ENCODE peak calls at places on chromosomes 3 and 15, in four cellular contexts. One of them, this sample, is unnamed.

GRCh38 chr3:141268281-141268680 is 36.7 kb downstream of the PXYLP1 start:
- DNase-seq in dorsolateral prefrontal cortex: no peak
- DNase-seq in brain microvascular endothelial cell: no peak
- DNase-seq in psoas muscle: no peak
- DNase-seq in this sample: peak

GRCh38 chr15:60570936-60571530 is 92.1 kb upstream of the ICE2 start:
- DNase-seq in dorsolateral prefrontal cortex: no peak
- DNase-seq in brain microvascular endothelial cell: no peak
- DNase-seq in psoas muscle: no peak
- DNase-seq in this sample: no peak

GRCh38 chr3:35857004-35857403 is 217.7 kb downstream of the ARPP21 start:
- DNase-seq in dorsolateral prefrontal cortex: no peak
- DNase-seq in brain microvascular endothelial cell: no peak
- DNase-seq in psoas muscle: no peak
- DNase-seq in this sample: no peak

GRCh38 chr3:170180107-170180951 is 1.2 kb downstream of the PHC3 start:
- DNase-seq in dorsolateral prefrontal cortex: no peak
- DNase-seq in brain microvascular endothelial cell: peak
- DNase-seq in psoas muscle: no peak
- DNase-seq in this sample: no peak

GRCh38 chr15:70323111-70323851 is 225.6 kb upstream of the TLE3 start:
- DNase-seq in dorsolateral prefrontal cortex: no peak
- DNase-seq in brain microvascular endothelial cell: peak
- DNase-seq in psoas muscle: peak
- DNase-seq in this sample: no peak

GRCh38 chr3:197216169-197216860 is 82.1 kb downstream of the DLG1 start:
- DNase-seq in dorsolateral prefrontal cortex: no peak
- DNase-seq in brain microvascular endothelial cell: peak
- DNase-seq in psoas muscle: no peak
- DNase-seq in this sample: no peak

GRCh38 chr15:79924379-79924778 is 27.6 kb upstream of the MTHFS start:
- DNase-seq in dorsolateral prefrontal cortex: no peak
- DNase-seq in brain microvascular endothelial cell: no peak
- DNase-seq in psoas muscle: no peak
- DNase-seq in this sample: peak

GRCh38 chr15:93072440-93073394 is 16.3 kb downstream of the RGMA start:
- DNase-seq in dorsolateral prefrontal cortex: peak
- DNase-seq in brain microvascular endothelial cell: peak
- DNase-seq in psoas muscle: peak
- DNase-seq in this sample: peak

GRCh38 chr3:10706156-10707088 is 109.6 kb upstream of the SLC6A11 start:
- DNase-seq in dorsolateral prefrontal cortex: no peak
- DNase-seq in brain microvascular endothelial cell: no peak
- DNase-seq in psoas muscle: no peak
- DNase-seq in this sample: no peak

GRCh38 chr3:183275418-183275817 is 22.4 kb downstream of the B3GNT5 start:
- DNase-seq in dorsolateral prefrontal cortex: no peak
- DNase-seq in brain microvascular endothelial cell: peak
- DNase-seq in psoas muscle: no peak
- DNase-seq in this sample: no peak

GRCh38 chr3:31193871-31194270 is 299.4 kb upstream of the GADL1 start:
- DNase-seq in dorsolateral prefrontal cortex: no peak
- DNase-seq in brain microvascular endothelial cell: no peak
- DNase-seq in psoas muscle: no peak
- DNase-seq in this sample: no peak

GRCh38 chr15:78709263-78709882 is 68.4 kb upstream of the CHRNB4 start:
- DNase-seq in dorsolateral prefrontal cortex: peak
- DNase-seq in brain microvascular endothelial cell: peak
- DNase-seq in psoas muscle: peak
- DNase-seq in this sample: peak

GRCh38 chr15:36363335-36363734 is 216.1 kb upstream of the CDIN1 start:
- DNase-seq in dorsolateral prefrontal cortex: no peak
- DNase-seq in brain microvascular endothelial cell: peak
- DNase-seq in psoas muscle: no peak
- DNase-seq in this sample: no peak

GRCh38 chr15:63856711-63857458 is 23.1 kb upstream of the HERC1 start:
- DNase-seq in dorsolateral prefrontal cortex: no peak
- DNase-seq in brain microvascular endothelial cell: peak
- DNase-seq in psoas muscle: no peak
- DNase-seq in this sample: no peak

GRCh38 chr15:44066211-44066827 is 128.8 kb downstream of the FRMD5 start:
- DNase-seq in dorsolateral prefrontal cortex: peak
- DNase-seq in brain microvascular endothelial cell: peak
- DNase-seq in psoas muscle: no peak
- DNase-seq in this sample: no peak

GRCh38 chr3:125054436-125055164 is 1.2 kb downstream of the HEG1 start:
- DNase-seq in dorsolateral prefrontal cortex: peak
- DNase-seq in brain microvascular endothelial cell: peak
- DNase-seq in psoas muscle: no peak
- DNase-seq in this sample: no peak

GRCh38 chr3:13648744-13649096 is 99.8 kb downstream of the FBLN2 start:
- DNase-seq in dorsolateral prefrontal cortex: no peak
- DNase-seq in brain microvascular endothelial cell: no peak
- DNase-seq in psoas muscle: no peak
- DNase-seq in this sample: no peak

GRCh38 chr3:145911016-145911415 is 250.0 kb downstream of the PLOD2 start:
- DNase-seq in dorsolateral prefrontal cortex: no peak
- DNase-seq in brain microvascular endothelial cell: no peak
- DNase-seq in psoas muscle: no peak
- DNase-seq in this sample: no peak

GRCh38 chr15:83278191-83278590 is 6.3 kb downstream of the BNC1 start:
- DNase-seq in dorsolateral prefrontal cortex: no peak
- DNase-seq in brain microvascular endothelial cell: peak
- DNase-seq in psoas muscle: no peak
- DNase-seq in this sample: no peak

GRCh38 chr3:125381743-125382142 is 6.6 kb upstream of the ZNF148 start:
- DNase-seq in dorsolateral prefrontal cortex: no peak
- DNase-seq in brain microvascular endothelial cell: no peak
- DNase-seq in psoas muscle: no peak
- DNase-seq in this sample: no peak

GRCh38 chr3:156677120-156677479 is 2.7 kb downstream of the TIPARP start:
- DNase-seq in dorsolateral prefrontal cortex: no peak
- DNase-seq in brain microvascular endothelial cell: no peak
- DNase-seq in psoas muscle: no peak
- DNase-seq in this sample: no peak

GRCh38 chr3:193997228-193998192 is 138.4 kb upstream of the HES1 start:
- DNase-seq in dorsolateral prefrontal cortex: no peak
- DNase-seq in brain microvascular endothelial cell: no peak
- DNase-seq in psoas muscle: peak
- DNase-seq in this sample: peak

GRCh38 chr15:100704281-100705055 is 102.1 kb downstream of the ASB7 start:
- DNase-seq in dorsolateral prefrontal cortex: no peak
- DNase-seq in brain microvascular endothelial cell: peak
- DNase-seq in psoas muscle: no peak
- DNase-seq in this sample: no peak

GRCh38 chr3:187136936-187137335 is 2.4 kb downstream of the RPL39L start:
- DNase-seq in dorsolateral prefrontal cortex: no peak
- DNase-seq in brain microvascular endothelial cell: peak
- DNase-seq in psoas muscle: no peak
- DNase-seq in this sample: no peak

GRCh38 chr3:25532763-25533162 is 104.7 kb downstream of the RARB start:
- DNase-seq in dorsolateral prefrontal cortex: no peak
- DNase-seq in brain microvascular endothelial cell: peak
- DNase-seq in psoas muscle: no peak
- DNase-seq in this sample: no peak

GRCh38 chr15:31434418-31435255 is 108.0 kb downstream of the KLF13 start:
- DNase-seq in dorsolateral prefrontal cortex: no peak
- DNase-seq in brain microvascular endothelial cell: peak
- DNase-seq in psoas muscle: peak
- DNase-seq in this sample: peak

GRCh38 chr3:185308126-185308754 is 54.4 kb upstream of the EHHADH start:
- DNase-seq in dorsolateral prefrontal cortex: no peak
- DNase-seq in brain microvascular endothelial cell: peak
- DNase-seq in psoas muscle: no peak
- DNase-seq in this sample: no peak

GRCh38 chr3:56769125-56769709 is 32.5 kb downstream of the ARHGEF3 start:
- DNase-seq in dorsolateral prefrontal cortex: no peak
- DNase-seq in brain microvascular endothelial cell: no peak
- DNase-seq in psoas muscle: no peak
- DNase-seq in this sample: peak

GRCh38 chr3:154851644-154852043 is 228.5 kb upstream of the MME start:
- DNase-seq in dorsolateral prefrontal cortex: no peak
- DNase-seq in brain microvascular endothelial cell: no peak
- DNase-seq in psoas muscle: no peak
- DNase-seq in this sample: no peak
- H3K27ac ChIP-seq in dorsolateral prefrontal cortex: no peak
- H3K27ac ChIP-seq in brain microvascular endothelial cell: no peak
- H3K27ac ChIP-seq in psoas muscle: no peak
- H3K27ac ChIP-seq in this sample: no peak

DNA sequence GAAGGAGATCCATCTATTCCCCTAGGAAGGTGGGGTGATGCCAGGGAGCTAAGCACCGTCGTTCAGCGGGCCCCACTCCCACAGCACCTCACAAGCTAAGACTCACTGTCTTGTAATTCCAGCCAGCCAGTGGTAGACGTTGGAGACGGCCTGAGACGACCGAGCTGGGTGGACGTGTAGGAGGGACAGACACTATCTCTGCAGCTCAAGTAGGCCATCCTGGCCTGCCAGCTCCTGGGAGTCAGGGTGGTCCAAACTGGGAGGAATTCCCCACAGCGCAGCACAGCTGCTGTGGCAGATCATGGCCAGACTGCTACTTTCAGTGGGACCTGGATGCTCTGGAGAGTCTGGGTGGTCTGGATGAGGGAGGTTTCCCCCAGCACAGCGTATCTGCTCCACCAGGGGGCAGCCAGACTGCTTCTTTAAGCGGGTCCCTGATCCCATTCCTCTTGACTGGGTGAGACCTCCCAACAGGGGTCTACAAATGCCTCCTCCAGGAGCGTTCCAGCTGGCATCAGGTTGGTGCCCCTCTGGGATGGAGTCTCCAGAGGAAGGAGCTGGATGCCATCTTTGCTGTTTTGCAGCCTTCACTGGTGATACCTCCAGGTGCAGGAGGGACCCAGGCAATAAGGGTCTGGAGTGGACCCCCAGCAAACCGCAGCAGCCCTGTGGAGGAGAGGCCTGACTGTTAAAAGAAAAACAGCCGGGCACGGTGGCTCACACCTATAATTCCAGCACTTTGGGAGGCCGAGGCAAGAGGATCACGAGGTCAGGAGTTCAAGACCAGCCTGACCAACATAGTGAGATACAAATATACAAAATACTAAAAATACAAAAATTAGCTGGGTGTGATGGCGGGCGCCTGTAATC is 27.6 kb downstream of the GNB5 start:
- DNase-seq in dorsolateral prefrontal cortex: no peak
- DNase-seq in brain microvascular endothelial cell: no peak
- DNase-seq in psoas muscle: no peak
- DNase-seq in this sample: no peak
- TF ChIP-seq CTCF in dorsolateral prefrontal cortex: no peak
- TF ChIP-seq CTCF in brain microvascular endothelial cell: peak
- TF ChIP-seq CTCF in psoas muscle: no peak
- TF ChIP-seq CTCF in this sample: no peak

DNA sequence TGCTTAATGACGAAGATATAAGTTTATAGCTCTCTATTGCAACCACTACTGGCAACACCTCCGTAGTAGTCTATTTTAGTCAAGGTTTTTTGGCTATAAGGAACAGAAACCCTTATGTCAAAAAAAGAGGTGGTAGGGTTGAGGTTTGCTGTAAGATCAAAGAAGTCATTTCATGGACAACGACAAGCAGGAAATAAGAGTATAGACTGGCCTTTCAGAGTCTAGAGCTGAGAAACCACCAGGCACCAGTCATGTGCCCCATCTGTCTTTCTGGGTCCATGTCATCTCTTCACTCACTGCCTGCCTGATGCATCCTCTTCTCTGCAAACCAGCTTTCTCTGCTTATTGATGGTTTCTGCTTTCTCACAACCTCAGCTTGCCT is 42.7 kb downstream of the THBS1 start:
- DNase-seq in dorsolateral prefrontal cortex: no peak
- DNase-seq in brain microvascular endothelial cell: no peak
- DNase-seq in psoas muscle: no peak
- DNase-seq in this sample: no peak
- H3K27ac ChIP-seq in dorsolateral prefrontal cortex: no peak
- H3K27ac ChIP-seq in brain microvascular endothelial cell: no peak
- H3K27ac ChIP-seq in psoas muscle: no peak
- H3K27ac ChIP-seq in this sample: no peak

DNA sequence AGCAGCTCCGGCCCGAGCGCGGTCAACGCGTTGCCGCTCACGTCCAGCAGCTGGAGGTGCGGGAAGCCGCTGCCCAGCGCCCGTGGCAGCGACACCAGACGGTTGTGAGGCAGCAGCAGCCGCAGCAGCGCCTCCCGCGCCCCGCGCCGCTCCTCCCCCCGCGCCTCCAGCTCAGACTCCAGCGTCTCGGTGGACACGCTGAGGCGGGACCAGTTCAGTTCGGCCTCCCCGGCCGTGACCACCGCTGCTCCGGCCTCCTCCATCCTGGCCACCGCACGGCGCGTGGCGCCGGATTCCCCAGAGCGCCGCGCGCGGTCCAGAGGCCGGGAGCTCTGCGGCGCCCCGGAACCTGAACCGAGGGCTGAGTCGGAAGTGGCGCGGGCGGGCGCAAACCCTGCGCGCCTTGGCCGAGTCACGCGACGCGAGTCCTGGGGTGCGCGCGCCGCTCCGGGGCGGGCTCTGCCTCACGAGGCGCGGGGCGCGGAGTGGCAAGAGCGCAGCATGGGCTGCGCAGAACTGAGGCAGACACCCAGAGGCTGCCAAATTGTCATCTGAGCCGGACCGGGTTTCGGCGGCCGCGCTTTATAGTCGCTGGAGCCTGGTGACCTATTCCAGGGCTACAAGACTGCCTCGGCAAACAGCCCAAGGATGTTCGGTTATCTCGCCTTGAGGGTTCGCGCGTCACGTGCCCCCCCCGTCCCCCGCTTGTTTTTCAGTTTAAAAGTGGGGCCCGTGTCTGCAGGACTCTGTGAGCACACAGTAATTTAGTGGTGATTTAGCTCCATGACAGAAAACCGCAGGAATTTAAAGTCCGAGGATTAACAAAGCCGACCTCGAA is at the start of gene LRRC58:
- DNase-seq in dorsolateral prefrontal cortex: peak
- DNase-seq in brain microvascular endothelial cell: peak
- DNase-seq in psoas muscle: peak
- DNase-seq in this sample: peak
- TF ChIP-seq CTCF in dorsolateral prefrontal cortex: peak
- TF ChIP-seq CTCF in brain microvascular endothelial cell: no peak
- TF ChIP-seq CTCF in psoas muscle: peak
- TF ChIP-seq CTCF in this sample: no peak

DNA sequence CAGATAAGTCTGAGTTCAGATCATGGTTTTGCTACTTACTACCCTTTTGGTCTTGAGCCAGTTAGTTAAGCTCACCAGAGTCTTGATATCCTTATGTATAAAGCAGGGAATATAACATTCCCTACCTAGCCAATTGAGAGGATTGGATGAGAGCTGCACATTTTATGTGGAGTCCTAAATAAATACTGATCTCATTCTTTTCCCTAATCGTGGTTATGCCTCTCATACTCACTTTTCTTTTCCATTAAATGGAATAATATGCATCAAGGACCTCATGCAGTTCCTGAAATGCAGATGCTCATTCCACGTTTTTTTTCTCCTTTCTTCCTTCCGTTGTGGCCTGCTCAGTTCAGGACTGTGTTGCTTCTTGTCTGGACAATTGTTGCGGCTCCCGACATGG is 90.1 kb downstream of the NFKBIZ start:
- DNase-seq in dorsolateral prefrontal cortex: no peak
- DNase-seq in brain microvascular endothelial cell: no peak
- DNase-seq in psoas muscle: no peak
- DNase-seq in this sample: no peak
- H3K27ac ChIP-seq in dorsolateral prefrontal cortex: no peak
- H3K27ac ChIP-seq in brain microvascular endothelial cell: peak
- H3K27ac ChIP-seq in psoas muscle: no peak
- H3K27ac ChIP-seq in this sample: no peak